ENCODE peak calls at places on chromosomes 6 and 20, in eight cellular contexts. J is SK-N-SH, D is neural progenitor cell, I is MM.1S, P is AG04450, X is astrocyte, U is suprapubic skin, R is PC-3. E is an unnamed sample. For H3K27me3, the result is how much of the 10 kb centered on the place peaks cover.

GRCh38 chr20:39039261-39039660 is 77.1 kb downstream of the DHX35 start:
- DNase-seq in J (no peak), D (no peak), I (no peak), P (no peak), X (no peak), U (no peak), R (no peak), E (no peak)

GRCh38 chr6:56775498-56776166 is 132.9 kb upstream of the DST start:
- DNase-seq in J (no peak), D (peak), I (no peak), P (no peak), X (no peak), U (no peak), R (no peak), E (no peak)

GRCh38 chr6:115982453-115982852 is 78.2 kb downstream of the FRK start:
- DNase-seq in J (no peak), D (no peak), I (no peak), P (no peak), X (no peak), U (no peak), R (peak), E (no peak)

GRCh38 chr6:71334768-71335167 is 46.2 kb downstream of the OGFRL1 start:
- DNase-seq in J (no peak), D (no peak), I (no peak), P (no peak), X (no peak), U (no peak), R (no peak), E (no peak)

GRCh38 chr6:138001750-138002349 is 105.4 kb downstream of the PERP start:
- DNase-seq in J (peak), D (peak), I (peak), P (peak), X (no peak), U (no peak), R (peak), E (peak)

GRCh38 chr6:24760210-24760609 is 14.5 kb upstream of the GMNN start:
- DNase-seq in J (no peak), D (no peak), I (no peak), P (no peak), X (no peak), U (no peak), R (no peak), E (no peak)

GRCh38 chr20:25344634-25345033 is 46.0 kb downstream of the ABHD12 start:
- DNase-seq in J (no peak), D (no peak), I (no peak), P (no peak), X (no peak), U (no peak), R (no peak), E (no peak)

GRCh38 chr6:22333802-22334201 is 37.0 kb upstream of the PRL start:
- DNase-seq in J (no peak), D (no peak), I (no peak), P (peak), X (peak), U (no peak), R (no peak), E (no peak)

GRCh38 chr6:41698350-41698781 is 37.0 kb downstream of the TFEB start:
- DNase-seq in J (peak), D (peak), I (no peak), P (peak), X (peak), U (no peak), R (no peak), E (no peak)

GRCh38 chr6:97630592-97630991 is 347.6 kb upstream of the MMS22L start:
- DNase-seq in J (no peak), D (no peak), I (no peak), P (no peak), X (peak), U (no peak), R (peak), E (no peak)

GRCh38 chr6:12008366-12009179 is 3.5 kb upstream of the HIVEP1 start:
- DNase-seq in J (peak), D (peak), I (peak), P (no peak), X (peak), U (peak), R (peak), E (peak)

GRCh38 chr20:38275815-38276550 is 15.4 kb upstream of the KIAA1755 start:
- DNase-seq in J (no peak), D (no peak), I (no peak), P (peak), X (peak), U (no peak), R (peak), E (no peak)

GRCh38 chr6:44217332-44218143 is 812 bp downstream of the MYMX start:
- DNase-seq in J (no peak), D (peak), I (no peak), P (no peak), X (peak), U (peak), R (no peak), E (no peak)

DNA sequence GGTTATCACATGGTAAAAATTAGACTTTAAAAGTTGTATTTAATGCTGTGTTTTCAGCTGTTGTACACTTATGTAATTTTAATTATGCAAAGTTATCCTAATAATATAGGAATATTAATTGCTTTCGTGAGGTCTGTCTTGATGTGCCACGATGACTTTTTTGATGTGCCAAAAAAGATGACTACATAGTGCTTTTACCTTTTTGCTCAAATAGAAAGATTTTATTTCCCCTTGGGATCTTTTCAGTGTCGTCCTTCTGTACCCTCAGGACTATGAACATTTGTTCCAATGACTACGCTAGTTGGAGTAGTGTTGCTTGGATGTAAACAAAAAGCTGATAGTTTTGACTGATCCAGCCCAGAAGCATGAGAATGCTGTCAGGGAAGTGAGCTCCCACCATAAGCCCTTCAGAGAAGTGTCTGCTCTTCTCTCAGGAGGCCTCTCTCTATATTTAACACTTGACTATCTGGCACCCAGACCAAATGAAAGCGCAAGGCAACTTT is 1.2 kb upstream of the CD164 start:
- DNase-seq in J (no peak), D (no peak), I (no peak), P (no peak), X (no peak), U (no peak), R (no peak), E (no peak)
- TF ChIP-seq CTCF in J (no peak), D (no peak), I (no peak), P (no peak), X (no peak), U (no peak), R (no peak), E (peak)

GRCh38 chr6:85641522-85641915 is 1.2 kb downstream of the SYNCRIP start:
- DNase-seq in J (no peak), D (no peak), I (peak), P (no peak), X (no peak), U (no peak), R (peak), E (no peak)
- H3K27ac ChIP-seq in J (peak), D (no peak), I (peak), P (no peak), X (peak), U (peak), R (peak), E (peak)

GRCh38 chr20:62215991-62216635 is 4.0 kb downstream of the HRH3 start:
- DNase-seq in J (no peak), D (no peak), I (no peak), P (no peak), X (no peak), U (no peak), R (no peak), E (no peak)
- H3K27me3 ChIP-seq in J (under half), D (half or more), I (half or more), P (half or more), X (under half), U (half or more), R (under half), E (under half)

GRCh38 chr6:45880139-45880538 is 135.5 kb downstream of the CLIC5 start:
- DNase-seq in J (no peak), D (no peak), I (no peak), P (no peak), X (no peak), U (no peak), R (peak), E (no peak)

GRCh38 chr6:45884336-45884735 is 131.3 kb downstream of the CLIC5 start:
- DNase-seq in J (no peak), D (no peak), I (no peak), P (no peak), X (no peak), U (no peak), R (no peak), E (no peak)

GRCh38 chr6:45877970-45878590 is 137.6 kb downstream of the CLIC5 start:
- DNase-seq in J (no peak), D (no peak), I (no peak), P (no peak), X (no peak), U (no peak), R (no peak), E (no peak)

GRCh38 chr6:45882671-45883070 is 133.0 kb downstream of the CLIC5 start:
- DNase-seq in J (no peak), D (no peak), I (no peak), P (no peak), X (no peak), U (no peak), R (no peak), E (no peak)

DNA sequence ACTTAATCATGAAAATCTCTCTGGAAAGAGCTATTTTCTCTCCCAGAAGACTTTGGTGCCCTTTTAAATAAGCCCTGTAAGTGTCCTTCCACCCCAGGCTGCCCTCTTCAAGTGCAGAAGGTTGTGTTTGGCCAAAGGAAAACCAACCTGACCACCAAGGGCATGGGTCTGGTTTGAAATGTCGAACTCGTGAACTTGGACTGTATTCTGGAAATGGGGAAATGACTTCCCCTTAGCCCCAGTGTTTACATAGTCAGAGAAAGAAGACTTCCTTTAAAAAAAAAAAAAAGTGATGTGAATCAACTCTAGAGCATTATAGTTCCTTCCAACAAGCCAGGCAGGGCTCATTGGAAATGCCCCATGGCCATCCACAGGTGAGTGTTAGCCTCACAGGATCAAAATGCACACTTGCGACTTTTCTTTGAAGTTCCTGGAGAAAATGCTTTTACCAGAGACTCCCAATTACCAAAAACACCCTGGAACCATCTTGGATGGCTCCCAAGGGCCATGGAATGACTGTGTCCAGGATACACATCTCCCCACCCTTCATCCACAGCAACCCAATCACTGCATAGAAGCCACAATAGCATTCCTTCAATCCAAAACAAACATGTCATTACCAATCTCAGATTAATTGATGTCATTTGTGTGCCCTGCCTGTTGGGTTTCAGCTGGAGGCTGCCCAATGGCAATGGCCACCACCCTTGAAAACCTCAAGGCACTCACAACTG is 133.8 kb downstream of the CLIC5 start:
- DNase-seq in J (no peak), D (no peak), I (no peak), P (no peak), X (no peak), U (no peak), R (no peak), E (no peak)
- TF ChIP-seq CTCF in J (no peak), D (no peak), I (no peak), P (no peak), X (no peak), U (no peak), R (no peak), E (no peak)

DNA sequence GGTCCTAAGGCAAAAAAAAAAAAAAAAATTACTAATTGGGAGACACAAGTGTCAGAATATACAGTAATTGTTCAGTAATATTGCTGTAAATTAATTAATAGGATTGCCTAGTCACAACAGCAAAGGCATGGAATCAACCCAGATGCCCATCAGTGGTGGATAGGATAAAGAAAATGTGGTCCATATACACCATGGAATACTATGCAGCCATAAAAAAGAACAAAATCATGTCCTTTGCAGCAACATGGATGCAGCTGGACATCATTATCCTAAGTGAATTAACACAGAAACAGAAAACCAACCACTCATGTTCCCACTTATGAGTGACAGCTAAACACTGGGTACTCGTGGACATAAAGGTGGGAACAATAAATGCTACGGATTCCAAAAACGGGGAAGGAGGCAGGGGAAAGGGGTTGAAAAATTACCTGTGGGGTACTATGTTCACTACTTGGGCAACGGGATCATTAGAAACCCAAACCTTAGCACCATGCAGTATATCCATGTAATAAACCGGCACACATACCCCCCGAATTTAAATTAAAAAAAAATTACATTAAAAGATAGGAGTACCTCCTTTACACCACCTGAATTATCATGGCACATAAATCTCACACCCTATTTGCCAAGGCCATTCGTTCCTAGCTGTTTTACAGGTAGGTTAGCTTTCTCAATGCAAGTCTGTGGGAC is 689 bp upstream of the PFDN4 start:
- DNase-seq in J (no peak), D (no peak), I (no peak), P (no peak), X (no peak), U (no peak), R (no peak), E (no peak)
- H3K27ac ChIP-seq in J (no peak), D (no peak), I (no peak), P (no peak), X (peak), U (peak), R (no peak), E (peak)

DNA sequence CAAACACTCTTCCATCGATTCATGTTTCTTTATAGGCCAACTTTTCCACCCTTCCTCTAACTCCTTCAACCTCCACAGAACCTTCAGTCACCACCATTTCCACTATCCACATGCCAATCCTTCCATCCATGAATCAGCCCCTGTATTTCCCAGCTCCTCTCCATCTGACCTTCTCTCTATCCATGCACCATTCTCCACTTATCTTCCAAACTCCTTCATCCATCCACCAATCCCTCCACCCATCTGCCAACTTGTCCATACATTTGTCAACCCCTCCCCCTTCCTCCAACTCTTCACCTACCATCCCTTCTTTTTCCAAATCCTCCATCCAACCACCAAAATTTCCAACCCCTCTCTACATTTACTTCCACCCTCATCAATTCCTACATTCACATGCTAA is 49.9 kb downstream of the MAFB start:
- DNase-seq in J (no peak), D (no peak), I (no peak), P (no peak), X (no peak), U (no peak), R (no peak), E (no peak)
- H3K27me3 ChIP-seq in J (under half), D (under half), I (under half), P (under half), X (under half), U (under half), R (under half), E (under half)

E was measured in CD4-positive, alpha-beta T cell.